ENCODE peak calls at places on chromosomes 6 and 20, in seven cellular contexts. I is CD8-positive, alpha-beta memory T cell; P is mucosa of descending colon; U is HFF-Myc; A is tibial artery; W is hepatocyte; T is NB4. N is an unnamed sample.
A peak's percentile ranks its signal among the peaks of the same experiment; 100 is the strongest.

GRCh38 chr6:143060806-143061596 is at the start of gene AIG1:
- DNase-seq in I (peak; percentile 62), W (peak; percentile 76), T (no peak), A (peak; percentile 87), U (peak; percentile 11), P (peak; percentile 86), N (no peak)

GRCh38 chr6:139287868-139288267 is 3.9 kb downstream of the TXLNB start:
- DNase-seq in U (no peak), P (no peak), I (no peak), A (no peak), T (no peak), W (no peak), N (no peak)

GRCh38 chr6:170545405-170545804 is 7.7 kb downstream of the PSMB1 start:
- DNase-seq in T (no peak), P (no peak), W (no peak), I (no peak), A (no peak), U (no peak), N (peak; percentile 41)

GRCh38 chr20:16803965-16804792 is 56.0 kb downstream of the OTOR start:
- DNase-seq in I (peak; percentile 11), A (no peak), W (peak; percentile 81), T (peak; percentile 67), U (peak; percentile 6), P (no peak), N (peak; percentile 71)

GRCh38 chr20:32570401-32571190 is 14.5 kb downstream of the NOL4L start:
- DNase-seq in T (peak; percentile 79), I (no peak), P (no peak), A (no peak), U (no peak), W (no peak), N (peak; percentile 93)

GRCh38 chr6:48071833-48072232 is 39.2 kb downstream of the PTCHD4 start:
- DNase-seq in U (no peak), W (no peak), P (no peak), A (no peak), I (no peak), T (no peak), N (no peak)

GRCh38 chr20:43949741-43950618 is 35.3 kb downstream of the TOX2 start:
- DNase-seq in A (no peak), T (peak; percentile 97), U (no peak), P (peak; percentile 83), I (peak; percentile 68), W (no peak), N (peak; percentile 68)

GRCh38 chr20:44576297-44576696 is 6.1 kb upstream of the PKIG start:
- DNase-seq in P (no peak), U (peak; percentile 52), A (no peak), W (no peak), T (peak; percentile 82), I (no peak), N (peak; percentile 82)

GRCh38 chr6:110098511-110099116 is 80.9 kb downstream of the WASF1 start:
- DNase-seq in I (no peak), W (no peak), T (no peak), A (no peak), P (no peak), U (no peak), N (no peak)

GRCh38 chr6:106275692-106276091 is 49.9 kb downstream of the ATG5 start:
- DNase-seq in A (no peak), T (no peak), U (peak; percentile 52), I (no peak), W (no peak), P (no peak), N (peak; percentile 50)

GRCh38 chr6:53896237-53896636 is 101.4 kb downstream of the LRRC1 start:
- DNase-seq in U (no peak), W (no peak), I (no peak), P (no peak), A (no peak), T (no peak), N (peak; percentile 75)

GRCh38 chr6:25094726-25095125 is 159.0 kb upstream of the RIPOR2 start:
- DNase-seq in T (no peak), A (no peak), I (no peak), U (no peak), P (no peak), W (no peak), N (no peak)

GRCh38 chr6:113980937-113981554 is 10.1 kb upstream of the HDAC2 start:
- DNase-seq in I (no peak), T (peak; percentile 54), U (no peak), A (no peak), W (peak; percentile 54), P (no peak), N (peak; percentile 56)

GRCh38 chr6:11050735-11051134 is 6.6 kb upstream of the ELOVL2 start:
- DNase-seq in P (no peak), U (peak; percentile 42), A (no peak), W (peak; percentile 32), T (peak; percentile 27), I (no peak), N (peak; percentile 46)

GRCh38 chr6:46653439-46653942 is 716 bp downstream of the SLC25A27 start:
- DNase-seq in U (no peak), T (no peak), I (no peak), W (no peak), A (no peak), P (no peak), N (peak; percentile 17)

GRCh38 chr20:50296450-50297375 is 106.1 kb downstream of the CEBPB start:
- DNase-seq in A (no peak), P (no peak), W (no peak), U (no peak), I (no peak), T (no peak), N (no peak)

GRCh38 chr6:44004136-44004535 is 123.1 kb downstream of the MRPL14 start:
- DNase-seq in W (no peak), A (no peak), U (no peak), T (no peak), P (no peak), I (no peak), N (no peak)

GRCh38 chr6:30042476-30042875 is 18.6 kb upstream of the POLR1H start:
- DNase-seq in W (no peak), T (peak; percentile 59), I (no peak), U (no peak), A (no peak), P (no peak), N (peak; percentile 36)

GRCh38 chr6:160391419-160392116 is 43.4 kb downstream of the SLC22A3 start:
- DNase-seq in A (no peak), P (no peak), I (no peak), T (no peak), U (peak; percentile 9), W (peak; percentile 85), N (peak; percentile 81)

GRCh38 chr20:13492001-13492480 is 146.7 kb downstream of the TASP1 start:
- DNase-seq in U (peak; percentile 32), T (no peak), W (peak; percentile 13), P (no peak), A (no peak), I (no peak), N (peak; percentile 84)

GRCh38 chr20:40462600-40462999 is 226.4 kb downstream of the MAFB start:
- DNase-seq in W (no peak), U (no peak), I (no peak), A (no peak), T (peak; percentile 67), P (no peak), N (no peak)

GRCh38 chr6:114439414-114439813 is 96.6 kb upstream of the HS3ST5 start:
- DNase-seq in T (no peak), U (no peak), A (no peak), I (no peak), P (no peak), W (no peak), N (no peak)

GRCh38 chr6:4460595-4461475 is 315.4 kb upstream of the CDYL start:
- DNase-seq in U (peak; percentile 42), W (peak; percentile 35), A (peak; percentile 88), T (no peak), P (peak; percentile 57), I (no peak), N (peak; percentile 81)

GRCh38 chr6:4464638-4465037 is 311.6 kb upstream of the CDYL start:
- DNase-seq in P (no peak), A (no peak), W (no peak), U (no peak), I (no peak), T (no peak), N (no peak)

GRCh38 chr6:4459032-4459431 is 317.2 kb upstream of the CDYL start:
- DNase-seq in T (peak; percentile 67), P (no peak), W (peak; percentile 37), U (peak; percentile 37), I (no peak), A (no peak), N (peak; percentile 80)

GRCh38 chr6:4459981-4460380 is 316.2 kb upstream of the CDYL start:
- DNase-seq in T (no peak), A (no peak), I (no peak), P (no peak), U (no peak), W (no peak), N (no peak)
- H3K4me3 ChIP-seq in T (no peak overlapping the region), A (no peak overlapping the region), I (no peak overlapping the region), P (no peak overlapping the region), U (no peak overlapping the region), W (no peak overlapping the region), N (no peak overlapping the region)

DNA sequence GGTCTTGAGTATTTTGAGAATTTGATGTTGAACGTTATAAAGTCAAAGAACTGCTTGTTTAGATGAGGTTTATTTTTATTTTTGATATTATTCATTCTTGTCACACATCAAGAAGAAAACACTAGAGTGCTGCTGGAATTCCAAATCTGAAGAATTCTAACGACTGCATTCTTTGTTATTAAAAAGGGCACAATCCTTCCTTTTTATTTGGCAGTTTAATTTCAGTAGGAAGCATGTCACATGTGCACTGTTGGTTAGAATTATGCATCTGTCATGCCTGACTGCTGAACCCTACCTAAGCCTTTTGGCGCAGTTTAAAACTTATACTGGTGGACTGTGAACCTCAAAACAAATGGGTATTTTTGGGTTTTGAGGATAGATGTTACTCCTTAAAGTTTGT is 4.0 kb downstream of the ID4 start:
- DNase-seq in T (no peak), W (no peak), P (no peak), U (no peak), I (no peak), A (no peak), N (no peak)
- H3K4me3 ChIP-seq in T (no peak overlapping the region), W (no peak overlapping the region), P (no peak overlapping the region), U (no peak overlapping the region), I (no peak overlapping the region), A (peak overlapping the region; percentile 78), N (no peak overlapping the region)

DNA sequence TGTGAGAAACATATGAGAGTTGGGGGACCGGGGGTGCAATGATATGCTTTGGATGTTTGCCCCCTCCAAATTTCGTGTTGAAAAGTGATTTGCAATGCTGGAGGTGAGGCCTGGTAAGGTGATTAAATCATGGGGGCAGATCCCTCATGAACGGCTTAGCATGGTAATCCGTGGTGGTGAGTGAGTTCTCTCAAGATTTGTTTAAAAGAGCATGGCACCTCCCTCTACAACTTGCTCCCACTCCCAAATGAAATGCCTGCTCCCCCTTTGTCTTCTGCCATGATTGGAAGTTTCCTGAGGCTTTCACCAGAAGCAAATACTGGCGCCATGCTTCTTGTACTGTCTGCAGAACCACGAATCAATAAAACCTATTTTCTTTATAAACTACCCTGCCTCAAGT is 2.5 kb downstream of the DEK start:
- DNase-seq in P (no peak), W (no peak), I (no peak), A (no peak), U (no peak), T (no peak), N (no peak)
- H3K4me3 ChIP-seq in P (no peak overlapping the region), W (no peak overlapping the region), I (no peak overlapping the region), A (no peak overlapping the region), U (peak overlapping the region; percentile 95), T (peak overlapping the region; percentile 93), N (no peak overlapping the region)

DNA sequence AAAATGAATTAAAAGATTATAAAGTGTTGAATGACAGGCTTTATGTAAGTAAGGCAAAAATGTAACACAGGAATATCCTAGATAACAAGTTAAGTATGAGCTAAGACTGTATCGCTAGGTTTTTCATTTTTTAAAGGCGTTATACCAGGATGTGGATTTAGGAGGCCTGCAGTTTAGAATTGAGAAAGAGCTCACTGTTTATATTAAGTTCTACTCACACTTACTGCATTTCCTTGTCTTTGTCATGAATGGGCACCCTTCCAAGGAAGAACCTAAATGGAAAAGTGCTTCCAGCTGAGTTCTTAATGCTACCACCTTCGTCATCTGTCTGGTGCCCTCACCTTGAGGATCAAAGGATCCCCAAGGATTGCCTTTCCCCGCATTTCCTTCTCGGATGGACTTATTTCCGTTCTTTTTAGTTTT is 148.7 kb downstream of the SOX4 start:
- DNase-seq in T (no peak), A (no peak), P (no peak), U (peak; percentile 83), I (no peak), W (peak; percentile 30), N (peak; percentile 90)
- H3K4me3 ChIP-seq in T (no peak overlapping the region), A (no peak overlapping the region), P (no peak overlapping the region), U (no peak overlapping the region), I (no peak overlapping the region), W (no peak overlapping the region), N (no peak overlapping the region)